ENCODE peak calls at places on chromosomes 13 and 19, in six cellular contexts. P is left kidney, R is hypothalamus, U is AG04450, L is activated T-helper 1 cell treated with Interleukin-2 at 50 U/mL for 16 hours, F is ELR. C is an unnamed sample.

GRCh38 chr13:108897955-108898354 is 268.5 kb downstream of the MYO16 start:
- DNase-seq in U (no peak), P (no peak), F (peak), R (no peak), L (no peak), C (no peak)

GRCh38 chr13:20414475-20415287 is 111.0 kb downstream of the CRYL1 start:
- DNase-seq in L (no peak), F (no peak), P (peak), R (no peak), U (no peak), C (no peak)

GRCh38 chr13:37059848-37060192 is 332 bp upstream of the SUPT20H start:
- DNase-seq in R (no peak), U (no peak), L (no peak), P (no peak), F (no peak), C (no peak)

GRCh38 chr13:75123428-75123827 is 358.5 kb downstream of the TBC1D4 start:
- DNase-seq in L (no peak), U (no peak), F (no peak), P (no peak), R (no peak), C (no peak)

GRCh38 chr19:952680-953500 is 27.1 kb downstream of the ARID3A start:
- DNase-seq in P (peak), U (no peak), F (peak), L (no peak), R (no peak), C (peak)

GRCh38 chr13:33649212-33649917 is 168.6 kb upstream of the RFC3 start:
- DNase-seq in R (no peak), F (peak), L (no peak), U (no peak), P (peak), C (no peak)

GRCh38 chr19:1768248-1768647 is 14.9 kb downstream of the ONECUT3 start:
- DNase-seq in F (peak), P (peak), L (no peak), U (no peak), R (no peak), C (no peak)

GRCh38 chr19:37009871-37010270 is 68.4 kb upstream of the ZNF420 start:
- DNase-seq in P (no peak), F (no peak), L (no peak), U (no peak), R (no peak), C (no peak)

GRCh38 chr13:79405501-79405830 is 589 bp downstream of the RBM26 start:
- DNase-seq in U (no peak), P (no peak), R (no peak), F (no peak), L (no peak), C (no peak)

GRCh38 chr19:48746738-48747575 is at the start of gene IZUMO1:
- DNase-seq in P (peak), L (no peak), U (peak), R (peak), F (peak), C (peak)

GRCh38 chr13:80340643-80341097 is 256 bp downstream of the SPRY2 start:
- DNase-seq in L (no peak), U (no peak), F (no peak), P (no peak), R (no peak), C (no peak)

GRCh38 chr13:18948012-18948663 is 233.5 kb downstream of the TUBA3C start:
- DNase-seq in R (no peak), U (no peak), L (no peak), P (no peak), F (no peak), C (no peak)

GRCh38 chr19:46654621-46655152 is 6.3 kb downstream of the DACT3 start:
- DNase-seq in F (no peak), U (no peak), L (no peak), R (peak), P (peak), C (no peak)

GRCh38 chr13:48448963-48449614 is 36.2 kb upstream of the LPAR6 start:
- DNase-seq in U (peak), L (no peak), F (peak), R (no peak), P (no peak), C (peak)

GRCh38 chr13:40168425-40169155 is 497.9 kb downstream of the FOXO1 start:
- DNase-seq in U (no peak), P (no peak), L (no peak), R (no peak), F (no peak), C (no peak)

GRCh38 chr13:68982961-68983619 is 1124.5 kb upstream of the ATXN8OS start:
- DNase-seq in L (no peak), R (no peak), F (no peak), P (no peak), U (no peak), C (no peak)

GRCh38 chr13:111951982-111952565 is 114.9 kb upstream of the SOX1 start:
- DNase-seq in L (no peak), P (no peak), R (no peak), F (no peak), U (no peak), C (no peak)

GRCh38 chr19:7681336-7682174 is 922 bp downstream of the TRAPPC5 start:
- DNase-seq in F (peak), R (peak), P (peak), L (peak), U (peak), C (peak)

GRCh38 chr19:55373993-55374757 is 2.5 kb upstream of the TMEM190 start:
- DNase-seq in L (no peak), R (no peak), P (peak), F (peak), U (peak), C (no peak)